ENCODE peak calls at places on chromosomes 5 and 9, in nine cellular contexts. J is activated CD4-positive, alpha-beta T cell treated with anti-CD3 and anti-CD28 coated beads, Interleukin-2, amount 50 U/mL, for 48 hours; D is GM06990; E is activated CD8-positive, alpha-beta memory T cell treated with anti-CD3 and anti-CD28 coated beads for 1 hour; I is stimulated activated CD8-positive, alpha-beta memory T cell treated with anti-CD3 and anti-CD28 coated beads, Interleukin-12 subunit alpha, Interleukin-12 subunit beta, amount 100 ng/mL, for 1 hour; O is mammary epithelial cell; S is GM04504; K is iris pigment epithelial cell; B is effector memory CD8-positive, alpha-beta T cell. R is an unnamed sample.

GRCh38 chr5:83527722-83528438 is 56.3 kb downstream of the VCAN start:
- DNase-seq in J (no peak), D (no peak), E (no peak), I (no peak), O (no peak), S (no peak), K (no peak), B (no peak), R (no peak)

GRCh38 chr5:146283344-146283761 is 55.3 kb upstream of the POU4F3 start:
- DNase-seq in J (no peak), D (no peak), E (no peak), I (no peak), O (peak; percentile 82), S (peak; percentile 70), K (peak; percentile 93), B (no peak), R (peak; percentile 81)

GRCh38 chr5:107979900-107980299 is 309.2 kb upstream of the EFNA5 start:
- DNase-seq in J (no peak), D (no peak), E (no peak), I (peak; percentile 5), O (no peak), S (no peak), K (no peak), B (no peak), R (no peak)

GRCh38 chr5:98570010-98570409 is 203.5 kb upstream of the RGMB start:
- DNase-seq in J (no peak), D (no peak), E (no peak), I (no peak), O (peak; percentile 37), S (no peak), K (peak; percentile 79), B (no peak), R (peak; percentile 73)

GRCh38 chr5:53419247-53419646 is 61.2 kb upstream of the FST start:
- DNase-seq in J (no peak), D (no peak), E (no peak), I (no peak), O (peak; percentile 92), S (peak; percentile 78), K (peak; percentile 93), B (no peak), R (peak; percentile 92)

GRCh38 chr5:1523793-1524480 is at the start of gene LPCAT1:
- DNase-seq in J (peak; percentile 78), D (peak; percentile 86), E (peak; percentile 22), I (peak; percentile 48), O (peak; percentile 60), S (no peak), K (peak; percentile 74), B (peak; percentile 77), R (peak; percentile 89)

GRCh38 chr5:74935752-74936091 is 69.5 kb upstream of the FAM169A start:
- DNase-seq in J (no peak), D (no peak), E (no peak), I (no peak), O (no peak), S (no peak), K (no peak), B (no peak), R (no peak)

GRCh38 chr9:438961-439768 is 224.5 kb downstream of the DOCK8 start:
- DNase-seq in J (no peak), D (no peak), E (no peak), I (no peak), O (peak; percentile 73), S (no peak), K (peak; percentile 48), B (no peak), R (no peak)

GRCh38 chr9:37801287-37801850 is 772 bp downstream of the DCAF10 start:
- DNase-seq in J (peak; percentile 50), D (no peak), E (no peak), I (no peak), O (no peak), S (no peak), K (peak; percentile 32), B (no peak), R (peak; percentile 61)

GRCh38 chr5:128965638-128966302 is 482 bp downstream of the SLC27A6 start:
- DNase-seq in J (no peak), D (no peak), E (no peak), I (no peak), O (no peak), S (no peak), K (no peak), B (no peak), R (no peak)

GRCh38 chr5:68287976-68288755 is 72.6 kb downstream of the PIK3R1 start:
- DNase-seq in J (peak; percentile 52), D (peak; percentile 78), E (no peak), I (peak; percentile 22), O (peak; percentile 80), S (no peak), K (peak; percentile 55), B (peak; percentile 47), R (peak; percentile 68)

GRCh38 chr5:139688088-139688702 is 40.0 kb downstream of the CXXC5 start:
- DNase-seq in J (no peak), D (no peak), E (no peak), I (no peak), O (no peak), S (no peak), K (no peak), B (no peak), R (no peak)

GRCh38 chr5:155154973-155155372 is 141.4 kb downstream of the KIF4B start:
- DNase-seq in J (no peak), D (no peak), E (no peak), I (no peak), O (no peak), S (no peak), K (no peak), B (no peak), R (no peak)

GRCh38 chr5:136458481-136458880 is 93.1 kb upstream of the TRPC7 start:
- DNase-seq in J (no peak), D (no peak), E (no peak), I (no peak), O (no peak), S (no peak), K (no peak), B (no peak), R (no peak)

GRCh38 chr5:171568389-171568788 is 148.9 kb downstream of the FGF18 start:
- DNase-seq in J (no peak), D (no peak), E (no peak), I (no peak), O (no peak), S (no peak), K (no peak), B (no peak), R (no peak)

GRCh38 chr9:27430754-27431540 is 93.1 kb upstream of the IFNK start:
- DNase-seq in J (no peak), D (no peak), E (no peak), I (no peak), O (no peak), S (no peak), K (no peak), B (no peak), R (no peak)

GRCh38 chr9:6055213-6055612 is 39.8 kb upstream of the RANBP6 start:
- DNase-seq in J (peak; percentile 29), D (peak; percentile 67), E (no peak), I (peak; percentile 21), O (peak; percentile 90), S (peak; percentile 76), K (peak; percentile 97), B (peak; percentile 51), R (peak; percentile 89)

GRCh38 chr9:19551124-19551929 is 142.5 kb downstream of the ACER2 start:
- DNase-seq in J (no peak), D (no peak), E (no peak), I (no peak), O (no peak), S (no peak), K (no peak), B (no peak), R (no peak)

GRCh38 chr9:133733074-133733408 is 5.1 kb downstream of the SARDH start:
- DNase-seq in J (no peak), D (no peak), E (no peak), I (no peak), O (no peak), S (no peak), K (no peak), B (no peak), R (no peak)

GRCh38 chr9:137429974-137430722 is 7.0 kb downstream of the NOXA1 start:
- DNase-seq in J (no peak), D (peak; percentile 78), E (no peak), I (no peak), O (no peak), S (no peak), K (no peak), B (no peak), R (no peak)

GRCh38 chr9:27784999-27785713 is 211.9 kb upstream of the C9orf72 start:
- DNase-seq in J (peak; percentile 35), D (no peak), E (no peak), I (no peak), O (peak; percentile 94), S (no peak), K (peak; percentile 10), B (no peak), R (no peak)

GRCh38 chr9:20312732-20313131 is 309.6 kb downstream of the MLLT3 start:
- DNase-seq in J (no peak), D (no peak), E (no peak), I (no peak), O (peak; percentile 66), S (no peak), K (peak; percentile 52), B (no peak), R (peak; percentile 41)

GRCh38 chr5:86880785-86881492 is 263.2 kb downstream of the COX7C start:
- DNase-seq in J (peak; percentile 44), D (peak; percentile 8), E (no peak), I (peak; percentile 2), O (peak; percentile 64), S (peak; percentile 61), K (peak; percentile 89), B (peak; percentile 14), R (peak; percentile 67)

GRCh38 chr5:96431376-96432244 is 1.4 kb downstream of the PCSK1 start:
- DNase-seq in J (peak; percentile 43), D (peak; percentile 48), E (no peak), I (no peak), O (peak; percentile 32), S (no peak), K (peak; percentile 57), B (no peak), R (peak; percentile 50)

GRCh38 chr9:130265431-130266235 is at the start of gene HMCN2:
- DNase-seq in J (no peak), D (no peak), E (no peak), I (no peak), O (peak; percentile 23), S (no peak), K (peak; percentile 27), B (no peak), R (peak; percentile 24)

GRCh38 chr5:16675747-16676255 is 59.0 kb upstream of the RETREG1 start:
- DNase-seq in J (no peak), D (no peak), E (no peak), I (no peak), O (no peak), S (no peak), K (no peak), B (no peak), R (no peak)

GRCh38 chr5:373710-374602 is 52.4 kb downstream of the AHRR start:
- DNase-seq in J (peak; percentile 77), D (peak; percentile 89), E (no peak), I (peak; percentile 44), O (peak; percentile 20), S (no peak), K (peak; percentile 18), B (peak; percentile 20), R (peak; percentile 87)

GRCh38 chr5:143701476-143701875 is 110.5 kb upstream of the HMHB1 start:
- DNase-seq in J (no peak), D (no peak), E (no peak), I (no peak), O (no peak), S (no peak), K (no peak), B (no peak), R (no peak)

GRCh38 chr9:131885144-131885609 is 145.3 kb upstream of the RAPGEF1 start:
- DNase-seq in J (no peak), D (no peak), E (no peak), I (no peak), O (no peak), S (no peak), K (no peak), B (no peak), R (peak; percentile 16)

GRCh38 chr5:115033861-115034260 is 135.8 kb downstream of the TRIM36 start:
- DNase-seq in J (no peak), D (peak; percentile 6), E (no peak), I (no peak), O (no peak), S (no peak), K (no peak), B (no peak), R (peak; percentile 0)

GRCh38 chr5:102583663-102584062 is 84.9 kb upstream of the SLCO6A1 start:
- DNase-seq in J (no peak), D (no peak), E (no peak), I (no peak), O (no peak), S (no peak), K (peak; percentile 12), B (no peak), R (peak; percentile 25)